ENCODE peak calls at places on chromosome 5, in ten cellular contexts. B is CD8-positive, alpha-beta T cell; Z is fibroblast of lung; U is hepatocyte; M is heart left ventricle; X is H9; O is ovary; J is small intestine; F is effector memory CD4-positive, alpha-beta T cell; T is IMR-90. D is an unnamed sample. For H3K4me1, H3K27me3 and H3K9me3, the result is how much of the 10 kb centered on the place peaks cover.

GRCh38 chr5:68482199-68482598 is 266.6 kb downstream of the PIK3R1 start:
- DNase-seq in T (peak), J (no peak), Z (no peak), O (no peak), M (no peak), X (no peak), B (no peak), U (no peak), F (no peak), D (no peak)

GRCh38 chr5:15515229-15515628 is 15.2 kb downstream of the FBXL7 start:
- DNase-seq in J (no peak), X (no peak), Z (no peak), F (no peak), U (no peak), B (no peak), O (no peak), M (no peak), T (no peak), D (no peak)

GRCh38 chr5:67350185-67350584 is 153.6 kb upstream of the CD180 start:
- DNase-seq in T (no peak), B (no peak), U (no peak), M (no peak), Z (no peak), J (no peak), X (no peak), F (no peak), O (no peak), D (no peak)

GRCh38 chr5:143629871-143630658 is 181.9 kb upstream of the HMHB1 start:
- DNase-seq in F (no peak), Z (peak), M (no peak), O (no peak), X (no peak), T (peak), B (no peak), J (no peak), U (no peak), D (peak)

GRCh38 chr5:114407783-114408182 is 45.9 kb downstream of the KCNN2 start:
- DNase-seq in F (no peak), B (no peak), X (no peak), Z (no peak), T (no peak), U (no peak), O (no peak), J (no peak), M (no peak), D (no peak)

GRCh38 chr5:139664273-139664693 is 16.1 kb downstream of the CXXC5 start:
- DNase-seq in F (no peak), T (no peak), X (no peak), Z (no peak), B (no peak), J (no peak), O (no peak), M (peak), U (no peak), D (no peak)

GRCh38 chr5:142317173-142317572 is 7.6 kb downstream of the SPRY4 start:
- DNase-seq in O (no peak), T (no peak), U (no peak), B (no peak), F (no peak), Z (no peak), X (no peak), M (no peak), J (no peak), D (no peak)

GRCh38 chr5:109225695-109226094 is 184.1 kb downstream of the PJA2 start:
- DNase-seq in B (no peak), Z (peak), O (peak), X (no peak), M (no peak), F (no peak), U (peak), T (no peak), J (no peak), D (peak)

GRCh38 chr5:35990941-35991592 is at the start of gene UGT3A1:
- DNase-seq in U (peak), X (peak), O (no peak), M (no peak), T (no peak), Z (no peak), F (no peak), J (peak), B (no peak), D (no peak)

GRCh38 chr5:53381-54174 is 38.4 kb upstream of the PLEKHG4B start:
- DNase-seq in B (no peak), J (no peak), M (no peak), Z (peak), T (peak), F (no peak), O (peak), X (peak), U (peak), D (peak)

GRCh38 chr5:57539281-57539701 is 56.7 kb upstream of the ACTBL2 start:
- DNase-seq in J (no peak), U (no peak), T (peak), Z (peak), M (no peak), B (no peak), X (no peak), O (no peak), F (no peak), D (no peak)

GRCh38 chr5:166962470-166962869 is 1329.0 kb upstream of the WWC1 start:
- DNase-seq in O (no peak), T (no peak), Z (no peak), B (no peak), J (no peak), U (peak), M (peak), F (no peak), X (no peak), D (no peak)

GRCh38 chr5:10439692-10440091 is 2.0 kb upstream of the ROPN1L start:
- DNase-seq in J (no peak), Z (no peak), F (no peak), B (no peak), X (no peak), T (no peak), U (no peak), M (no peak), O (no peak), D (no peak)

GRCh38 chr5:111070272-111071134 is 1.0 kb upstream of the TSLP start:
- DNase-seq in X (peak), T (no peak), B (no peak), O (no peak), J (no peak), U (peak), Z (peak), F (no peak), M (peak), D (peak)

GRCh38 chr5:10789021-10789420 is 28.0 kb upstream of the DAP start:
- DNase-seq in T (peak), U (no peak), F (no peak), M (peak), O (peak), Z (peak), B (no peak), X (no peak), J (no peak), D (no peak)

GRCh38 chr5:117095803-117096332 is 521.2 kb upstream of the SEMA6A start:
- DNase-seq in B (no peak), O (no peak), M (no peak), U (no peak), Z (no peak), X (no peak), T (no peak), J (no peak), F (no peak), D (no peak)

GRCh38 chr5:40413747-40414146 is 266.0 kb upstream of the PTGER4 start:
- DNase-seq in J (no peak), X (no peak), M (no peak), Z (no peak), F (no peak), U (no peak), O (no peak), T (peak), B (no peak), D (peak)

GRCh38 chr5:162573758-162574157 is 506.2 kb downstream of the GABRG2 start:
- DNase-seq in B (no peak), T (no peak), O (no peak), J (no peak), Z (no peak), U (no peak), M (no peak), X (no peak), F (no peak), D (no peak)

GRCh38 chr5:123814796-123815479 is 303.0 kb downstream of the CSNK1G3 start:
- DNase-seq in O (no peak), U (no peak), F (no peak), Z (peak), B (no peak), M (no peak), T (peak), J (no peak), X (no peak), D (peak)

GRCh38 chr5:140312067-140312790 is 9.3 kb upstream of the PFDN1 start:
- DNase-seq in U (no peak), Z (peak), B (no peak), F (no peak), O (no peak), J (peak), X (peak), M (peak), T (peak), D (peak)

GRCh38 chr5:135332519-135333150 is 66.4 kb downstream of the MACROH2A1 start:
- DNase-seq in T (peak), Z (peak), B (no peak), U (peak), X (no peak), O (no peak), M (no peak), F (no peak), J (peak), D (peak)

GRCh38 chr5:174420651-174421407 is 303.6 kb upstream of the MSX2 start:
- DNase-seq in T (no peak), F (no peak), X (no peak), O (no peak), J (no peak), U (no peak), Z (no peak), B (no peak), M (no peak), D (no peak)

GRCh38 chr5:36575367-36575781 is 31.0 kb upstream of the SLC1A3 start:
- DNase-seq in F (no peak), Z (peak), M (no peak), X (no peak), J (no peak), U (no peak), T (peak), B (no peak), O (peak), D (peak)

GRCh38 chr5:171162602-171163001 is 146.4 kb upstream of the TLX3 start:
- DNase-seq in U (peak), X (peak), M (no peak), T (peak), J (no peak), B (no peak), Z (peak), O (no peak), F (no peak), D (peak)

GRCh38 chr5:57246426-57246825 is 72.6 kb downstream of the GPBP1 start:
- DNase-seq in U (no peak), T (no peak), X (no peak), M (no peak), Z (no peak), F (peak), B (no peak), O (no peak), J (no peak), D (no peak)

GRCh38 chr5:160007610-160008009 is 1.3 kb upstream of the TTC1 start:
- DNase-seq in Z (no peak), O (no peak), B (no peak), U (peak), M (no peak), F (no peak), T (no peak), X (no peak), J (no peak), D (no peak)

GRCh38 chr5:103561670-103562069 is 919 bp downstream of the NUDT12 start:
- DNase-seq in B (no peak), X (no peak), U (no peak), Z (no peak), J (peak), O (no peak), F (no peak), T (no peak), M (no peak), D (no peak)

GRCh38 chr5:112967520-112968083 is 9.0 kb upstream of the DCP2 start:
- DNase-seq in M (no peak), T (no peak), X (no peak), F (no peak), Z (no peak), O (no peak), U (no peak), B (no peak), J (no peak), D (no peak)

GRCh38 chr5:39547548-39548154 is 122.9 kb upstream of the DAB2 start:
- DNase-seq in Z (peak), T (peak), U (peak), X (no peak), F (no peak), M (no peak), B (no peak), O (no peak), J (peak), D (peak)

GRCh38 chr5:132474881-132475511 is 15.6 kb downstream of the IRF1 start:
- DNase-seq in T (no peak), F (no peak), J (peak), B (no peak), X (peak), M (peak), Z (no peak), O (no peak), U (no peak), D (no peak)

GRCh38 chr5:102986074-102986473 is 133.9 kb downstream of the GIN1 start:
- DNase-seq in Z (no peak), J (no peak), M (no peak), B (no peak), X (no peak), T (no peak), U (no peak), F (no peak), O (no peak), D (no peak)

GRCh38 chr5:149519624-149520023 is 31.6 kb downstream of the CSNK1A1 start:
- DNase-seq in M (no peak), B (no peak), F (no peak), Z (no peak), U (no peak), X (no peak), O (no peak), T (no peak), J (no peak), D (peak)
- H3K4me1 ChIP-seq in M (half or more), B (under half), F (under half), Z (under half), U (under half), X (under half), O (under half), T (under half), J (under half), D (under half)

GRCh38 chr5:155732587-155733376 is 594.2 kb upstream of the SGCD start:
- DNase-seq in F (no peak), U (no peak), O (no peak), Z (no peak), M (peak), J (no peak), T (no peak), B (no peak), X (no peak), D (no peak)
- H3K27me3 ChIP-seq in F (under half), U (under half), O (under half), Z (under half), M (under half), J (under half), T (under half), B (under half), X (under half), D (half or more)

GRCh38 chr5:178989311-178989710 is 5.8 kb downstream of the GRM6 start:
- DNase-seq in M (no peak), B (no peak), X (no peak), J (no peak), Z (no peak), O (no peak), U (no peak), T (no peak), F (no peak), D (no peak)
- H3K9me3 ChIP-seq in M (half or more), B (under half), X (under half), J (under half), Z (under half), O (under half), U (under half), T (half or more), F (under half), D (under half)

DNA sequence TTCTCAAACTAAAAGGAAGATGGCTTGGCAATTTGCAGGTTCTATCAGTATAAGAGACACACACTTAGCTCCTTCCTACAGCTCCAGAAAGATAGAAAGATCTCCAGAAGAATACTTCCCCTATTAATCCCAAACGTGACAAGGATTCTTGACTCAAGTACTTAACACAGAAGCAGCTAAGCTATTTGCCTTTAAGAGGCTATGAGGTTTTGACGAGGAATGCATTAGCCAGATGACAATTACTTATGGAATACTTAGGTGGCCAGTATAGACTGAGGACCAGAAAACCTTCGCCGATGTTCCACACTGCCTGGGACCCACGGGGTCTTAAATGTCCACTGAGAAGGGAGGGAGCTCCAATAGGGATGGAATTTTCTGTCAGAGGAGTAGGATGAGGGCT is 340.5 kb upstream of the KIF2A start:
- DNase-seq in F (no peak), B (no peak), Z (peak), X (no peak), O (no peak), U (no peak), M (no peak), J (no peak), T (no peak), D (no peak)
- H3K4me1 ChIP-seq in F (under half), B (under half), Z (under half), X (under half), O (under half), U (under half), M (under half), J (under half), T (under half), D (under half)

D was measured in cardiac muscle cell.